ENCODE peak calls at places on chromosome 1, in four cellular contexts. J is right atrium auricular region, A is A549, Z is neural progenitor cell. R is an unnamed sample.

GRCh38 chr1:244273845-244274619 is 177.7 kb downstream of the ADSS2 start:
- DNase-seq in J (peak; percentile 69), A (peak; percentile 92), Z (no peak), R (peak; percentile 56)

GRCh38 chr1:155007253-155007828 is 4.7 kb downstream of the ZBTB7B start:
- DNase-seq in J (no peak), A (no peak), Z (no peak), R (peak; percentile 69)

GRCh38 chr1:109792056-109792831 is 28.5 kb upstream of the EPS8L3 start:
- DNase-seq in J (peak; percentile 76), A (peak; percentile 89), Z (peak; percentile 80), R (peak; percentile 79)

GRCh38 chr1:94863919-94864318 is 43.8 kb downstream of the SLC44A3 start:
- DNase-seq in J (peak; percentile 84), A (peak; percentile 64), Z (no peak), R (no peak)

GRCh38 chr1:214101246-214101645 is 113.5 kb downstream of the PROX1 start:
- DNase-seq in J (no peak), A (no peak), Z (no peak), R (no peak)

GRCh38 chr1:203129501-203130231 is 2.1 kb downstream of the ADORA1 start:
- DNase-seq in J (peak; percentile 58), A (no peak), Z (no peak), R (peak; percentile 51)

GRCh38 chr1:206470692-206471414 is 577 bp downstream of the IKBKE start:
- DNase-seq in J (peak; percentile 70), A (no peak), Z (peak; percentile 38), R (no peak)

GRCh38 chr1:33228935-33229487 is 27.3 kb upstream of the ZNF362 start:
- DNase-seq in J (peak; percentile 57), A (no peak), Z (no peak), R (no peak)

GRCh38 chr1:109823543-109824348 is 60.0 kb upstream of the EPS8L3 start:
- DNase-seq in J (peak; percentile 76), A (peak; percentile 83), Z (no peak), R (peak; percentile 67)

GRCh38 chr1:17831619-17832018 is 76.5 kb downstream of the ACTL8 start:
- DNase-seq in J (no peak), A (peak; percentile 7), Z (peak; percentile 86), R (no peak)

GRCh38 chr1:158930504-158930903 is 848 bp upstream of the PYHIN1 start:
- DNase-seq in J (no peak), A (no peak), Z (no peak), R (no peak)

GRCh38 chr1:25692560-25692959 is 76.0 kb downstream of the MAN1C1 start:
- DNase-seq in J (no peak), A (peak; percentile 19), Z (peak; percentile 67), R (no peak)
- TF ChIP-seq CTCF in J (peak; percentile 51), A (peak; percentile 30), Z (peak; percentile 71), R (peak; percentile 76)

GRCh38 chr1:37094302-37094701 is 60.0 kb upstream of the GRIK3 start:
- DNase-seq in J (no peak), A (no peak), Z (no peak), R (no peak)

GRCh38 chr1:37090671-37091070 is 56.4 kb upstream of the GRIK3 start:
- DNase-seq in J (no peak), A (no peak), Z (no peak), R (no peak)

GRCh38 chr1:37085393-37085792 is 51.1 kb upstream of the GRIK3 start:
- DNase-seq in J (no peak), A (peak; percentile 3), Z (peak; percentile 56), R (no peak)

GRCh38 chr1:37092937-37093336 is 58.6 kb upstream of the GRIK3 start:
- DNase-seq in J (no peak), A (no peak), Z (no peak), R (no peak)

GRCh38 chr1:37089750-37090149 is 55.4 kb upstream of the GRIK3 start:
- DNase-seq in J (no peak), A (no peak), Z (no peak), R (no peak)
- TF ChIP-seq CTCF in J (no peak), A (no peak), Z (no peak), R (no peak)

DNA sequence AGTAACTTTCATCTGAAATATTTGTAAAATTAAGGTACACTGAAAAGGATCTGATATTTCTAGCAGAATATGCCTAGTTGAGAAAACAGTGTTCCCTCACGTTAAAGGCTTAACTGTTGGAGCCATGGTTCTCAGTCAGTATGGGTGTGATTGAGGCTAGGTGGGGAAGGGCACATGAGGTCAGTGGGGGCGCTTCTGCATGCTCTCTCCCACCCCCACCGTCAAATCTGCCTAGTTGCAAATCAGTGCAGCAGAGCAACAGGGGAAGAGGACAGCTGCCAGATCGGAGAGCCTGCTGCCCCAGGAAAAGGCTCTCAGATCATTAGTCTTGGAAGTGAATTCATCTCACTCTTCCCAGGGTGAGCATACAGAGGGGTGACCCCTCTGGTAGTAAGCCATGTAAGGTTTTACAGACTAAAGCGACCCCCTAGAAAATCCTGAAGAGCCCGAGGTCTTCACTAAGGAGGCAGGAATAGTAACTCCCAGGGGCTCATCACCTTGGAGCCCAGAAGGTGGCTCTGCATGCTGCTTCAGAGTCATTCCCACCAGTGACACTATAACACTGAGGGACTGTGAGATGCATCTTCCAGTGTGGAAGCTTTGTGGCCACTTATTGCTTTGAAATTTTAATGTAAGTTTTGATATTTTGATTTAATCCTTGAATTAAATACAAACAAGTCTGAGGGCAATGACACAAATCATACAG is 83.1 kb upstream of the BARHL2 start:
- DNase-seq in J (no peak), A (no peak), Z (no peak), R (no peak)
- TF ChIP-seq CTCF in J (no peak), A (no peak), Z (no peak), R (no peak)

GRCh38 chr1:59779949-59780348 is 34.8 kb upstream of the HOOK1 start:
- DNase-seq in J (no peak), A (peak; percentile 7), Z (peak; percentile 18), R (no peak)

GRCh38 chr1:59775480-59775879 is 39.3 kb upstream of the HOOK1 start:
- DNase-seq in J (no peak), A (no peak), Z (no peak), R (no peak)

GRCh38 chr1:59771361-59771760 is 43.4 kb upstream of the HOOK1 start:
- DNase-seq in J (no peak), A (no peak), Z (no peak), R (no peak)

GRCh38 chr1:59776960-59777852 is 37.5 kb upstream of the HOOK1 start:
- DNase-seq in J (no peak), A (no peak), Z (no peak), R (no peak)
- TF ChIP-seq CTCF in J (no peak), A (no peak), Z (peak; percentile 27), R (no peak)